ENCODE peak calls at places on chromosomes 3 and 15, in five cellular contexts. U is A673, Y is GM23338, F is HepG2, P is astrocyte. G is an unnamed sample.

GRCh38 chr3:64027708-64028107 is 4.4 kb upstream of the PSMD6 start:
- DNase-seq in U (no peak), Y (no peak), F (no peak), P (no peak), G (no peak)

GRCh38 chr3:33437556-33438283 is 2.5 kb downstream of the UBP1 start:
- DNase-seq in U (peak; percentile 19), Y (peak; percentile 57), F (peak; percentile 25), P (peak; percentile 67), G (peak; percentile 54)

GRCh38 chr15:27201425-27201824 is 230.4 kb downstream of the GABRG3 start:
- DNase-seq in U (no peak), Y (peak; percentile 43), F (no peak), P (no peak), G (no peak)

GRCh38 chr3:139157161-139157932 is 112.7 kb upstream of the PRR23C start:
- DNase-seq in U (no peak), Y (no peak), F (no peak), P (no peak), G (no peak)

GRCh38 chr15:42070276-42070965 is 23.9 kb downstream of the PLA2G4D start:
- DNase-seq in U (no peak), Y (no peak), F (no peak), P (no peak), G (no peak)

GRCh38 chr3:149971403-149972075 is 844 bp upstream of the PFN2 start:
- DNase-seq in U (peak; percentile 89), Y (peak; percentile 90), F (peak; percentile 15), P (peak; percentile 70), G (peak; percentile 75)

GRCh38 chr15:38516636-38517035 is 48.0 kb downstream of the RASGRP1 start:
- DNase-seq in U (no peak), Y (peak; percentile 32), F (no peak), P (no peak), G (no peak)

GRCh38 chr15:78979456-78980320 is 34.8 kb upstream of the CTSH start:
- DNase-seq in U (peak; percentile 85), Y (peak; percentile 95), F (peak; percentile 85), P (peak; percentile 60), G (peak; percentile 76)

GRCh38 chr3:71718069-71718468 is 7.1 kb downstream of the EIF4E3 start:
- DNase-seq in U (no peak), Y (no peak), F (no peak), P (no peak), G (no peak)

GRCh38 chr15:78751602-78751979 is 59.7 kb downstream of the ADAMTS7 start:
- DNase-seq in U (no peak), Y (no peak), F (no peak), P (no peak), G (no peak)

GRCh38 chr3:133926736-133927542 is 31.3 kb upstream of the RAB6B start:
- DNase-seq in U (peak; percentile 35), Y (peak; percentile 75), F (no peak), P (no peak), G (no peak)

GRCh38 chr3:18423401-18424212 is 1.5 kb downstream of the SATB1 start:
- DNase-seq in U (peak; percentile 61), Y (peak; percentile 72), F (no peak), P (peak; percentile 54), G (peak; percentile 67)
- TF ChIP-seq EZH2 in U (no peak), Y (no peak), F (peak; percentile 11), P (no peak), G (no peak)

GRCh38 chr3:123752228-123752627 is 131.9 kb downstream of the MYLK start:
- DNase-seq in U (no peak), Y (no peak), F (no peak), P (no peak), G (no peak)

GRCh38 chr3:123755508-123755907 is 128.6 kb downstream of the MYLK start:
- DNase-seq in U (no peak), Y (no peak), F (peak; percentile 20), P (no peak), G (no peak)

GRCh38 chr3:123757281-123757940 is 126.7 kb downstream of the MYLK start:
- DNase-seq in U (no peak), Y (no peak), F (no peak), P (peak; percentile 11), G (no peak)

GRCh38 chr3:123753321-123753720 is 130.8 kb downstream of the MYLK start:
- DNase-seq in U (no peak), Y (no peak), F (no peak), P (no peak), G (no peak)

DNA sequence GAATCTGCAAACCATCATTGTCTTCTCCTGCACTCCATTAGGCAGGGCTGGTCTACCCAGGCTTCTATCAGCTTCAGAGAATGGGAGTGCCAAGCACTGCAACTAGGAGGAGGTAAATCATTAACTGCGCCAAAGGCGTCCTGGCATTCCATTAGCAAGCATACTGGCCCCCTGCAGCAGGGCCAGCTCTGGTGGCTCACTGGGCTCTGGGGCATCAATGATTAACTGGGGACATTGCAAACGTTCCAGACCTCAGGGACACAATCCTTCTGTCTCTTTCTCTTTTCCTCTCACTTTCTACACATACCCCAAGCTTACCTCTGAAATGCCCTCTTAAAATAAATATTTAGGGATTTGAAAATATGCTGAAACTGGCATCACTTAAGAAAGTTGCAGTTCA is 129.0 kb downstream of the MYLK start:
- DNase-seq in U (no peak), Y (no peak), F (peak; percentile 98), P (no peak), G (no peak)
- TF ChIP-seq CTCF in U (no peak), Y (no peak), F (no peak), P (no peak), G (no peak)

DNA sequence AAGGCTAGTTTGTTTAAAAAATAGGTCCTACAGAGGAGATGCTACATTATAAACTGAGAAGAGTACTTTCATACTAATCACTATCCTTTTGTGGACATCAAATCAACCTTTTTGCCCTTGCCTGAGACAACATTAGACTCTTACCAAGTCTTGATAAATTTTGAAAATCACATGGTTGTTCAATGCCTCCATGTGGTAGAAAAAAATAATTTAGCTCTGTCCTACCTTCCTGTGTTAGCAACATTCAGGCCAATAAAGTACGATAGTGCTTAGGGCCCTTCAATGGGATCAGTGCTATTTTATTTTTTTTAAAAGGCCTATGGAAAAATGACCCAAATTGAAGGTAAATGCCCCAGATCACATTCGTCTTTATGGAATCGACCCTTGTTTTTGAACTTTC is 5.0 kb upstream of the UBE2E1 start:
- DNase-seq in U (peak; percentile 26), Y (no peak), F (no peak), P (no peak), G (peak; percentile 14)
- TF ChIP-seq EZH2 in U (no peak), Y (no peak), F (no peak), P (no peak), G (no peak)

GRCh38 chr3:184135149-184135910 is at the start of gene EIF2B5:
- DNase-seq in U (peak; percentile 98), Y (peak; percentile 94), F (peak; percentile 95), P (peak; percentile 86), G (peak; percentile 96)
- TF ChIP-seq CTCF in U (peak; percentile 53), Y (peak; percentile 34), F (peak; percentile 73), P (no peak), G (peak; percentile 33)

DNA sequence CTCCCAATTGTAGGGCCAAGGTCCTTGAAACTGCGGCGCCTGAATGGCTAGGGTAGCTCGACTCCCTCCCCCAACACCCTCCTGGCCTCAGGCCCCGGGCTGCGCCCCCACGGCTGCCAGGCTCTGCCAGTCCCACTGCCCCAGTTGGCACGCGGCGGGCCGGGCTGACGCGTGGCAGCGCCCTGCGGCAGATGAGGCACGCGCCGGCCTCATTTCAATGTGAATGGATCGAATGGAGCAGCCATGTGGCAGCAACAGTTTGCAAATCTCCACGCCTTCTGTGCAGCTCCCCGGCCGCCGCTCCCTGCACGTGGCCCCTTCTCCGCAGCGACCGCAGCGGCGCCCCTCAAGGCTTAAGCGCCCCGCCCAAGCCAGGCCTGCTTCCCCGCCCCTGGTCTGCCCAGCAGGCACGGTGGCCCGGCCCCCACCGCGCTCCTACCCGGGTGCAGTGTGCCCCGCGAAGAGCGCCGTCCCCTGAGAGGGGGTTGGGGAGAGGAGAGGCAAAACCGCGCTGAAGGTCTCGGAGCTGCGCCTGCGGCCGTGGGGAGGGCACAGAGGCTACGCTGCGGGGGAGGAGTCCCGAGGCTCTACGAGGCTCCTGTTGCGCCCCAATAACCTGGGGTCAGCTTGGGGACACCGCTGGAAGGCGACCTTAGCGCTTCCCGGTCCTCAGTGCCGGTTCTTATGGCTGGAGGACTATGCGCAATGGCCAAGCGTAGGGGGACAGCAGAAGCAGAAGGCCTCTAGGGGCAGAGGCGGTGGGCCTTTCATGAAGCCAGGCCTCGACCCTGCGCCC is 3.1 kb upstream of the DLL4 start:
- DNase-seq in U (peak; percentile 68), Y (peak; percentile 78), F (no peak), P (no peak), G (peak; percentile 31)
- TF ChIP-seq EZH2 in U (peak; percentile 26), Y (peak; percentile 89), F (no peak), P (peak; percentile 67), G (no peak)

GRCh38 chr3:154745122-154745521 is 315.1 kb upstream of the GPR149 start:
- DNase-seq in U (no peak), Y (no peak), F (no peak), P (no peak), G (no peak)

GRCh38 chr3:154743418-154743817 is 313.4 kb upstream of the GPR149 start:
- DNase-seq in U (no peak), Y (no peak), F (no peak), P (no peak), G (no peak)

GRCh38 chr3:154749514-154749913 is 319.5 kb upstream of the GPR149 start:
- DNase-seq in U (no peak), Y (no peak), F (no peak), P (no peak), G (no peak)

DNA sequence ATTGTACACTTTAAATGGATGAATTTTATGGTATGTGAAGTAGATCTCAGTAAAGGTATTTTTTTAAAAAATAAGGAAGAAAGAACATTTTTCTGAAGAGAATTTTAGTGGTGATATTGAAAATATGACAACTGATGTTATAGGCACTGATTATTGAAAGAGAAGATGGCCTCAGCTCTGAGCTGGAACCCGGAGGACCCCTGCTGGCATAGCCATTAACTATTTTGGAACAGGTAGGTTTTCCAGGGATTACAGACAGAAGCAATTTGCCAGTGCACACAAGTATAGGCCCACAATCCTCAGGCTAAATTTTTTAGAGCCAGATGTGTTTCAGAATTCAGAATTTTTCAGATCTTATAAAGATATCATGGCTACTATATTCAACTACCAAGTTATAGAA is 315.9 kb upstream of the GPR149 start:
- DNase-seq in U (no peak), Y (no peak), F (no peak), P (no peak), G (no peak)
- TF ChIP-seq CTCF in U (no peak), Y (peak; percentile 35), F (no peak), P (no peak), G (no peak)

G was measured in fibroblast of lung.